ENCODE peak calls at places on chromosomes 11 and 22, in six cellular contexts. U is suprapubic skin, P is HepG2, N is transverse colon, I is esophagus muscularis mucosa, Z is sigmoid colon. K is an unnamed sample.

GRCh38 chr11:28673687-28674431 is 565.7 kb downstream of the METTL15 start:
- DNase-seq in I (no peak), P (no peak), N (no peak), U (no peak), Z (no peak), K (no peak)

GRCh38 chr11:18322818-18323570 is 627 bp downstream of the GTF2H1 start:
- DNase-seq in I (no peak), P (no peak), Z (no peak), U (no peak), N (no peak), K (no peak)

GRCh38 chr11:47130541-47130940 is 46.1 kb downstream of the ARFGAP2 start:
- DNase-seq in U (no peak), I (no peak), Z (peak; percentile 36), N (no peak), P (no peak), K (no peak)

GRCh38 chr11:66142370-66143263 is 72.5 kb downstream of the PACS1 start:
- DNase-seq in U (no peak), I (no peak), P (peak; percentile 79), Z (no peak), N (no peak), K (no peak)

GRCh38 chr11:129090056-129090455 is 102.1 kb downstream of the ARHGAP32 start:
- DNase-seq in I (no peak), U (no peak), Z (no peak), P (no peak), N (no peak), K (no peak)

GRCh38 chr11:85682330-85683305 is 3.4 kb downstream of the CCDC89 start:
- DNase-seq in I (no peak), U (peak; percentile 67), N (peak; percentile 55), P (no peak), Z (peak; percentile 84), K (peak; percentile 64)

GRCh38 chr22:50167689-50168489 is 2.6 kb upstream of the PANX2 start:
- DNase-seq in Z (peak; percentile 36), I (no peak), U (no peak), N (no peak), P (no peak), K (no peak)

GRCh38 chr11:57964660-57965059 is 59.0 kb upstream of the OR9Q1 start:
- DNase-seq in Z (no peak), I (no peak), P (no peak), U (no peak), N (no peak), K (no peak)

GRCh38 chr11:127058524-127058923 is 58.0 kb upstream of the KIRREL3 start:
- DNase-seq in Z (no peak), N (no peak), I (no peak), P (no peak), U (no peak), K (no peak)

GRCh38 chr11:86370922-86371614 is 3.6 kb upstream of the CCDC81 start:
- DNase-seq in N (no peak), U (no peak), I (no peak), P (peak; percentile 5), Z (no peak), K (no peak)

GRCh38 chr22:27348634-27349033 is 452.9 kb downstream of the MN1 start:
- DNase-seq in N (no peak), I (no peak), U (no peak), Z (no peak), P (no peak), K (peak; percentile 44)

GRCh38 chr22:31075961-31076360 is 5.2 kb upstream of the SMTN start:
- DNase-seq in I (no peak), U (peak; percentile 91), Z (peak; percentile 93), P (no peak), N (peak; percentile 70), K (peak; percentile 39)

GRCh38 chr11:114586797-114587196 is 8.8 kb downstream of the NXPE4 start:
- DNase-seq in N (no peak), Z (no peak), P (no peak), I (no peak), U (no peak), K (no peak)

GRCh38 chr11:44760477-44760872 is 33.7 kb downstream of the TSPAN18 start:
- DNase-seq in U (no peak), I (no peak), N (no peak), Z (peak; percentile 58), P (no peak), K (no peak)

GRCh38 chr22:18116634-18117033 is 6.0 kb downstream of the TUBA8 start:
- DNase-seq in I (no peak), Z (no peak), N (no peak), P (no peak), U (no peak), K (no peak)

GRCh38 chr11:12884751-12885318 is 124.3 kb upstream of the RASSF10 start:
- DNase-seq in U (no peak), N (no peak), I (no peak), P (no peak), Z (peak; percentile 86), K (no peak)

GRCh38 chr22:35839811-35840739 is 122.4 kb downstream of the APOL5 start:
- DNase-seq in I (peak; percentile 98), N (peak; percentile 86), U (peak; percentile 90), P (no peak), Z (peak; percentile 94), K (peak; percentile 92)

GRCh38 chr22:26800858-26801257 is 143.5 kb downstream of the MIAT start:
- DNase-seq in U (no peak), Z (no peak), N (no peak), I (no peak), P (no peak), K (peak; percentile 29)

GRCh38 chr11:119018074-119018938 is at the start of the genes RPS25 and TRAPPC4:
- DNase-seq in I (peak; percentile 98), Z (peak; percentile 98), P (peak; percentile 93), N (peak; percentile 96), U (peak; percentile 98), K (peak; percentile 95)
- TF ChIP-seq EP300 in I (no peak), Z (no peak), P (peak; percentile 41), N (no peak), U (no peak), K (no peak)

GRCh38 chr11:130314749-130315285 is at the start of gene ZBTB44:
- DNase-seq in Z (peak; percentile 96), U (peak; percentile 95), N (peak; percentile 94), I (peak; percentile 98), P (peak; percentile 76), K (peak; percentile 94)
- TF ChIP-seq POLR2A in Z (peak; percentile 10), U (no peak), N (peak; percentile 22), I (no peak), P (peak; percentile 62), K (peak; percentile 48)

GRCh38 chr11:10875430-10876021 is 17.7 kb upstream of the ZBED5 start:
- DNase-seq in I (no peak), P (no peak), Z (no peak), N (no peak), U (no peak), K (no peak)

GRCh38 chr11:10876168-10876567 is 18.3 kb upstream of the ZBED5 start:
- DNase-seq in I (no peak), U (no peak), Z (no peak), P (no peak), N (no peak), K (no peak)

GRCh38 chr11:10881892-10882291 is 24.0 kb upstream of the ZBED5 start:
- DNase-seq in U (no peak), I (no peak), Z (no peak), P (no peak), N (no peak), K (no peak)

DNA sequence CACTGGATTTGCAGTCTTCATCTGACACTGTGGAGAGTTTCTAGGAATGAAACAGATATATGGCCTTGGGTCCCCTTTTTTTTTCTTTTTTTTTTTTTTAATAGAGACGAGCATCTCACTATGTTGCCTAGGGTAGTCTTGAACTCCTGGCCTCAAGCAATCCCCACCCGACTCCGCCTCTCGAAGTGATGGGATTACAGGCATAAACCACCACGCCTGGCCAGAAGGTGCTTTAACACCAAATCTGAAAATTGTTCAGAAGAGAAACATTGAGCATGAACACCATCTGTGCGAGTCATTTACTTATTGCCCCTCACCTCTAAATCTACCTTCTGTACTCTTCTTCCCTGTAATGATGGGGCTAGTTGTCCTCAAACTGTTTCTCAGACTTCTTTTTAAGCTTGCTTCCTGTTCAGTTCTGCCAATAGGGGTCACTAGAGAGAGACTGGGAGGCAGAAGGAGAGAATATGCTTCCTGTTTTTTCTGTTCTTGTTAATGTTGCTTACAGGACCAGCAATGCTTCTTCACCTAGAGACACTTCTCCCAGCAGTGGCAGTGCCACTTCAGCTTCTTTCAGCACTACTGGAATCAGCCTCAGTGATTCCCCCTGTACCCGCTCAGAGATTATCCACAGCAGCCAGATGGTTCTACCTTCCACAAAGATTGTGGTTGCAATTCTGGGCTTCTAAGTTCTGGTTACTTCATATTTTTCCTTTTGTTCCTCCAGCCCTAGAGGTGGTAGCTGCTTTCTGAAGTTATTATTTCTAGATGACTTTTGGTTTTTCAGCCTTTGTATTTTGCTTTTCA is 20.8 kb upstream of the ZBED5 start:
- DNase-seq in N (no peak), I (no peak), P (peak; percentile 58), Z (no peak), U (no peak), K (no peak)
- TF ChIP-seq POLR2AphosphoS5 in N (no peak), I (no peak), P (no peak), Z (no peak), U (no peak), K (no peak)

DNA sequence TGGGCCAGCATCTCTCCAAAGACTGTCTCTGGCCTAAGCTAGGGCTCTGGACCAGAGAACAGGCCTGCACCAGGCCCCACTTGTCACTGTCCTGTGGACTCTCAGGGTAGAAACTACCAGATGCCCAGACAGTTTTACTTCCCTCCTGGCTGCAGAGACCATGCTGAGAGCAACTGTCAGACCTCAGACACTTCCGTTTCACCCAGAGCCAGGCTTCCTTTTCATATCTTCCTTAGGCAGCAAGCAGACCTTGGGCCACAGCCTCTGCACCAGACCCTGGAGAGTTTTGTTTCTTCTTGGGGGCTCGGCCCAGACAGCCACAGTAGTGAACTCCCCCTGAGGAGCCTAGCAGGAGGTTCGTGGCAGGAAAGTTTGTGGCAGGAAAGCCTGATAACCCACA is 12.1 kb upstream of the FCHSD2 start:
- DNase-seq in N (peak; percentile 67), U (no peak), Z (peak; percentile 52), I (no peak), P (no peak), K (no peak)
- TF ChIP-seq EP300 in N (no peak), U (no peak), Z (no peak), I (no peak), P (no peak), K (no peak)

DNA sequence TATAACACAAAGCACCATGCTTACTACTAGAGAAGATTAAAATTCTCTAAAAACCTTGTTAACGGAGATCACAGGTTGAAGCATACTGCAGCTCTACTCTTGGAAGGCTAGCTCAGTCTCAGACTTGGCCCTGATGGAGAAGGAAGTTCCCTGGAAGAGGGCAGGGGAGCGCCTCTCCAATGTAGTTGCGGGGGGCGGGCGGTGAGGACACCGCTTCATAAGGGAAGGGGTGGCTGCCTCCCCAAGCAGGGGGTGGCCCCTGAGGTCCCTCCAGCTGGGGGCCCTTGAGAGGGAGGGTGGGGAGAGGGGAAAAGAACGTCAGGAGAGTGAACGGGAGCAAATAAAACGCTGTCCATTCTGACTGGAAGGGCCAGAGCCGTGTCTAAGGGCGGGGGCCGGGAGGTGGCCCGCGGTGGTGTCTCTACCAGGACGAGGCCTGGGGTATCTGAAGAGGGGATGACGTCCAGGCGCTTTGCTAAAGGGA is 609 bp upstream of the USP47 start:
- DNase-seq in N (peak; percentile 48), P (peak; percentile 19), I (no peak), Z (peak; percentile 75), U (peak; percentile 69), K (peak; percentile 86)
- TF ChIP-seq POLR2A in N (no peak), P (no peak), I (no peak), Z (no peak), U (no peak), K (no peak)